ENCODE peak calls at places on chromosomes 6 and 20, in five cellular contexts. I is OCI-LY7, V is PC-3, K is progenitor cell of endocrine pancreas, A is HFFc6. P is an unnamed sample.

GRCh38 chr20:50929299-50930138 is 1.7 kb downstream of the ADNP start:
- DNase-seq in I (peak; percentile 97), V (peak; percentile 92), K (peak; percentile 86), A (peak; percentile 94), P (peak; percentile 91)

GRCh38 chr6:113642714-113643442 is 214.3 kb upstream of the MARCKS start:
- DNase-seq in I (peak; percentile 45), V (peak; percentile 67), K (no peak), A (no peak), P (no peak)

GRCh38 chr6:131023834-131024504 is 39.1 kb downstream of the EPB41L2 start:
- DNase-seq in I (no peak), V (peak; percentile 80), K (no peak), A (peak; percentile 55), P (no peak)

GRCh38 chr6:160110724-160111123 is 10.9 kb upstream of the SLC22A1 start:
- DNase-seq in I (no peak), V (no peak), K (no peak), A (no peak), P (no peak)

GRCh38 chr20:55888655-55889054 is 116.7 kb downstream of the CBLN4 start:
- DNase-seq in I (peak; percentile 1), V (peak; percentile 14), K (no peak), A (no peak), P (no peak)

GRCh38 chr20:17995967-17996819 is 27.4 kb downstream of the MGME1 start:
- DNase-seq in I (peak; percentile 76), V (peak; percentile 88), K (no peak), A (peak; percentile 60), P (no peak)

GRCh38 chr6:156884306-156884705 is 107.1 kb downstream of the ARID1B start:
- DNase-seq in I (no peak), V (no peak), K (no peak), A (no peak), P (no peak)

GRCh38 chr6:127022297-127022696 is 96.2 kb upstream of the RSPO3 start:
- DNase-seq in I (no peak), V (no peak), K (no peak), A (no peak), P (no peak)

GRCh38 chr6:161246725-161247124 is 27.1 kb downstream of the AGPAT4 start:
- DNase-seq in I (no peak), V (no peak), K (no peak), A (no peak), P (no peak)

GRCh38 chr20:1866834-1867233 is 28.4 kb upstream of the SIRPA start:
- DNase-seq in I (no peak), V (no peak), K (no peak), A (no peak), P (no peak)

GRCh38 chr20:38063911-38064310 is 30.4 kb downstream of the RPRD1B start:
- DNase-seq in I (no peak), V (no peak), K (no peak), A (no peak), P (no peak)

GRCh38 chr6:125294925-125295324 is 6.8 kb downstream of the HDDC2 start:
- DNase-seq in I (no peak), V (no peak), K (no peak), A (no peak), P (no peak)

GRCh38 chr20:38537176-38537575 is 43.8 kb upstream of the ADIG start:
- DNase-seq in I (no peak), V (no peak), K (no peak), A (no peak), P (no peak)

GRCh38 chr20:32792316-32792715 is 27.4 kb upstream of the MAPRE1 start:
- DNase-seq in I (no peak), V (no peak), K (no peak), A (no peak), P (no peak)

GRCh38 chr6:85920782-85921181 is 278.1 kb upstream of the SYNCRIP start:
- DNase-seq in I (no peak), V (peak; percentile 11), K (no peak), A (no peak), P (no peak)

GRCh38 chr20:48564997-48565396 is 262.8 kb downstream of the PREX1 start:
- DNase-seq in I (no peak), V (no peak), K (no peak), A (no peak), P (no peak)

GRCh38 chr6:142899101-142899760 is 45.7 kb downstream of the HIVEP2 start:
- DNase-seq in I (no peak), V (no peak), K (no peak), A (no peak), P (no peak)

GRCh38 chr6:142901616-142902015 is 43.4 kb downstream of the HIVEP2 start:
- DNase-seq in I (no peak), V (no peak), K (no peak), A (no peak), P (no peak)

GRCh38 chr6:142900467-142900961 is 44.5 kb downstream of the HIVEP2 start:
- DNase-seq in I (no peak), V (no peak), K (no peak), A (no peak), P (no peak)

GRCh38 chr6:142896732-142897131 is 48.2 kb downstream of the HIVEP2 start:
- DNase-seq in I (no peak), V (no peak), K (no peak), A (no peak), P (no peak)

DNA sequence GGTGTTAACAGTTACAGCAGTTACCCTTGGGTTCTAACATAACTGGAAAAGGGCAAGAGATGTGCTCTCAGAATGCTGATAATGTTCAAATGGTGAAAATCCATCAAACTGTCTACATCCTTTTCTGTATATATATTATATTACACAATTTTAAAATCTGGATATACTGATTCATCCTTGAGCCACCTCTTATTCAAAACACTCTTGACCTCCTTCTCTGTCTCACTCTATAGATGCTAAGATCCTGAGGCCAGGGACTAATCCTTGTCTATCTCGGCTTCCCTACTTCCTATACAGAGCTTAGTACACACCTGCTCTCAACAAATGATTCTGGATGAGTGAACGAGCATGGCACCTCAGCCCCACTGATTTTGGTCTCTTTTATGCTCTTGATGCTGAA is 47.3 kb downstream of the HIVEP2 start:
- DNase-seq in I (no peak), V (no peak), K (no peak), A (no peak), P (no peak)
- TF ChIP-seq CTCF in I (no peak), V (no peak), K (no peak), A (no peak), P (no peak)

GRCh38 chr6:47599512-47599911 is 98.9 kb upstream of the ADGRF4 start:
- DNase-seq in I (no peak), V (no peak), K (no peak), A (no peak), P (no peak)

GRCh38 chr6:47598367-47598766 is 100.0 kb upstream of the ADGRF4 start:
- DNase-seq in I (no peak), V (no peak), K (no peak), A (no peak), P (no peak)

GRCh38 chr6:47603995-47604394 is 94.4 kb upstream of the ADGRF4 start:
- DNase-seq in I (no peak), V (no peak), K (no peak), A (no peak), P (no peak)

DNA sequence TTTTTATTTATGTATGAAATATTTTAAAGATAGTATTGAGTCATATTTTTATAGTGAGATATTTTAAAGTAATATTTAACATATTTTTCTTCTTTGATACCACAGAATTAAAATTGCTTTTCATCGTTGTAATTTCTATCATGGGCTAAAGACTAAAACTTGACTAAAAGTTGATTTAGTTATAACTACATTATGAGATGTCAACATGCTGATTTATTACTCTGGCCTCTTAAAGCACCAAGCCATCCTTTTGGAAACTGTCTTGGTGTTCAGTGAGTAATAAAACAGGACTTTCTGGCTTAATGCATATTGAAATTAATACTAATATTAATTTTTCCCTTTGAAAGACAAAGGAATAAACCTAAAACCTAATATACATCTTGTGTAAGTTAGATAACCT is 95.2 kb upstream of the ADGRF4 start:
- DNase-seq in I (no peak), V (no peak), K (no peak), A (no peak), P (no peak)
- TF ChIP-seq CTCF in I (no peak), V (no peak), K (no peak), A (no peak), P (no peak)

GRCh38 chr6:148273962-148274752 is 68.5 kb upstream of the SASH1 start:
- DNase-seq in I (no peak), V (no peak), K (no peak), A (no peak), P (no peak)
- TF ChIP-seq CTCF in I (no peak), V (no peak), K (no peak), A (peak; percentile 14), P (no peak)

DNA sequence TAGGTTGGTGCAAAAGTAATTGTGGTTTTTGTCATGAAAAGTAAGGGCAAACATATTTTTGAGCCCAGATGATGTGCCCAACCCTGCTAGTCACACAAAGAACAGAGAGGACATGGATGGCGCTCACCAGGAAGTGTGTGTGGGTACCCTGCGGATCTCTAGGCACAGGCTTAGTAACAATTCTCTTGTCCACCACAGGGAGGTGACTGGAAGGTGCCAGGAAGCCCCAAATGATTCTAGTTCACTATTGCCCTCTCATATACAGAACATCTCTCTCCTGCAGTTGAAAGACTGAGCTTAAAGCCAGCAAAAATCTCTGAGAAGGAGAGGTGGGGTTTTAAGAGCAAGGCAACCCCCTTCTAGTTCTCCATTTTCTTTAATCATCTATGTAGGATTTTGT is 272.1 kb upstream of the TAB2 start:
- DNase-seq in I (no peak), V (no peak), K (no peak), A (no peak), P (no peak)
- TF ChIP-seq CTCF in I (peak; percentile 23), V (no peak), K (peak; percentile 10), A (no peak), P (no peak)

GRCh38 chr20:63580796-63581461 is 6.9 kb upstream of the HELZ2 start:
- DNase-seq in I (peak; percentile 57), V (peak; percentile 86), K (no peak), A (peak; percentile 28), P (no peak)
- TF ChIP-seq CTCF in I (peak; percentile 66), V (peak; percentile 85), K (peak; percentile 45), A (peak; percentile 61), P (peak; percentile 45)